ENCODE peak calls at places on chromosomes 7 and 10, in ten cellular contexts. K is Caco-2; U is AML-193; F is central memory CD4-positive, alpha-beta T cell; N is GM10248; Y is uterus; R is HS-5; M is stimulated activated naive CD8-positive, alpha-beta T cell treated with anti-CD3 and anti-CD28 coated beads, Interleukin-15, Interleukin-2, amounts not matched to agents 100 U/mL and 50 U/mL, for 24 hours; G is kidney; O is foreskin fibroblast. S is an unnamed sample.

GRCh38 chr7:108525327-108525984 is 479 bp downstream of the PNPLA8 start:
- DNase-seq in K (no peak), U (peak; percentile 68), F (no peak), N (peak; percentile 75), Y (no peak), R (peak; percentile 48), M (no peak), G (no peak), O (peak; percentile 88), S (peak; percentile 47)

GRCh38 chr7:35971133-35971995 is 170.5 kb downstream of the SEPTIN7 start:
- DNase-seq in K (no peak), U (no peak), F (no peak), N (peak; percentile 33), Y (no peak), R (no peak), M (no peak), G (no peak), O (peak; percentile 20), S (no peak)

GRCh38 chr10:75208177-75208576 is 2.4 kb upstream of the VDAC2 start:
- DNase-seq in K (no peak), U (no peak), F (no peak), N (no peak), Y (no peak), R (no peak), M (peak; percentile 14), G (no peak), O (peak; percentile 88), S (no peak)

GRCh38 chr7:26117970-26118369 is 34.0 kb upstream of the NFE2L3 start:
- DNase-seq in K (no peak), U (no peak), F (no peak), N (no peak), Y (no peak), R (no peak), M (no peak), G (no peak), O (no peak), S (no peak)

GRCh38 chr10:110420401-110421193 is 77.1 kb upstream of the DUSP5 start:
- DNase-seq in K (no peak), U (no peak), F (no peak), N (no peak), Y (no peak), R (peak; percentile 63), M (no peak), G (no peak), O (peak; percentile 77), S (no peak)

GRCh38 chr10:33416209-33416608 is 81.7 kb upstream of the NRP1 start:
- DNase-seq in K (no peak), U (no peak), F (no peak), N (no peak), Y (no peak), R (no peak), M (no peak), G (no peak), O (no peak), S (no peak)

GRCh38 chr10:70880077-70880534 is 8.3 kb downstream of the PCBD1 start:
- DNase-seq in K (peak; percentile 87), U (peak; percentile 80), F (peak; percentile 67), N (peak; percentile 78), Y (peak; percentile 75), R (no peak), M (peak; percentile 77), G (peak; percentile 80), O (peak; percentile 89), S (peak; percentile 72)

GRCh38 chr10:35449944-35450343 is 113.6 kb downstream of the CCNY start:
- DNase-seq in K (no peak), U (no peak), F (no peak), N (no peak), Y (no peak), R (no peak), M (peak; percentile 20), G (no peak), O (no peak), S (no peak)

GRCh38 chr10:86210416-86210815 is 156.2 kb downstream of the GRID1 start:
- DNase-seq in K (no peak), U (no peak), F (no peak), N (no peak), Y (no peak), R (no peak), M (no peak), G (no peak), O (no peak), S (no peak)

GRCh38 chr7:47777531-47778152 is 170.6 kb downstream of the PKD1L1 start:
- DNase-seq in K (no peak), U (no peak), F (no peak), N (no peak), Y (no peak), R (no peak), M (no peak), G (no peak), O (no peak), S (no peak)

GRCh38 chr10:105656880-105657279 is 1015.8 kb downstream of the SORCS3 start:
- DNase-seq in K (no peak), U (no peak), F (no peak), N (no peak), Y (no peak), R (no peak), M (no peak), G (no peak), O (no peak), S (no peak)

GRCh38 chr7:80428161-80429054 is 83.5 kb downstream of the GNAT3 start:
- DNase-seq in K (peak; percentile 39), U (peak; percentile 56), F (no peak), N (peak; percentile 17), Y (no peak), R (no peak), M (no peak), G (no peak), O (peak; percentile 81), S (peak; percentile 54)

S was measured in glomerular endothelial cell.